ENCODE peak calls at places on chromosomes 13 and 19, in ten cellular contexts. D is endodermal cell; J is body of pancreas; P is astrocyte; A is fibroblast of lung; L is CD4-positive, alpha-beta T cell; Q is cardiac muscle cell; V is Peyer's patch; H is breast epithelium; E is esophagus squamous epithelium. M is an unnamed sample.
A peak's percentile ranks its signal among the peaks of the same experiment; 100 is the strongest.

GRCh38 chr13:47705185-47705584 is 295.9 kb downstream of the SUCLA2 start:
- DNase-seq in D (no peak), J (no peak), P (peak; percentile 13), A (peak; percentile 11), L (no peak), Q (peak; percentile 47), V (no peak), H (no peak), E (no peak), M (no peak)

GRCh38 chr13:27001705-27002104 is 169.9 kb downstream of the USP12 start:
- DNase-seq in D (no peak), J (no peak), P (no peak), A (no peak), L (no peak), Q (no peak), V (peak; percentile 74), H (peak; percentile 12), E (no peak), M (no peak)

GRCh38 chr19:41261474-41262190 is 2.5 kb upstream of the HNRNPUL1 start:
- DNase-seq in D (no peak), J (peak; percentile 20), P (no peak), A (no peak), L (no peak), Q (no peak), V (no peak), H (no peak), E (no peak), M (no peak)

GRCh38 chr13:39779337-39780270 is 124.1 kb downstream of the COG6 start:
- DNase-seq in D (no peak), J (no peak), P (peak; percentile 47), A (peak; percentile 12), L (peak; percentile 31), Q (peak; percentile 59), V (peak; percentile 55), H (no peak), E (no peak), M (peak; percentile 80)

GRCh38 chr13:59750860-59751259 is 412.9 kb downstream of the DIAPH3 start:
- DNase-seq in D (peak; percentile 86), J (peak; percentile 18), P (peak; percentile 81), A (peak; percentile 76), L (no peak), Q (peak; percentile 75), V (no peak), H (no peak), E (no peak), M (peak; percentile 80)

GRCh38 chr19:2015611-2015950 is at the start of gene BTBD2:
- DNase-seq in D (peak; percentile 72), J (peak; percentile 65), P (peak; percentile 80), A (peak; percentile 94), L (no peak), Q (peak; percentile 89), V (peak; percentile 45), H (no peak), E (no peak), M (no peak)

GRCh38 chr13:109785892-109786450 is 412 bp downstream of the IRS2 start:
- DNase-seq in D (no peak), J (peak; percentile 14), P (no peak), A (no peak), L (no peak), Q (peak; percentile 43), V (no peak), H (no peak), E (no peak), M (no peak)

GRCh38 chr13:30776661-30777060 is 41.3 kb downstream of the ALOX5AP start:
- DNase-seq in D (no peak), J (no peak), P (no peak), A (no peak), L (no peak), Q (no peak), V (no peak), H (no peak), E (no peak), M (no peak)

GRCh38 chr19:55440411-55441105 is 2.5 kb downstream of the SHISA7 start:
- DNase-seq in D (peak; percentile 91), J (no peak), P (no peak), A (no peak), L (no peak), Q (no peak), V (no peak), H (no peak), E (no peak), M (no peak)

GRCh38 chr19:14494910-14495677 is 833 bp downstream of the GIPC1 start:
- DNase-seq in D (no peak), J (no peak), P (no peak), A (no peak), L (no peak), Q (no peak), V (no peak), H (no peak), E (no peak), M (no peak)

DNA sequence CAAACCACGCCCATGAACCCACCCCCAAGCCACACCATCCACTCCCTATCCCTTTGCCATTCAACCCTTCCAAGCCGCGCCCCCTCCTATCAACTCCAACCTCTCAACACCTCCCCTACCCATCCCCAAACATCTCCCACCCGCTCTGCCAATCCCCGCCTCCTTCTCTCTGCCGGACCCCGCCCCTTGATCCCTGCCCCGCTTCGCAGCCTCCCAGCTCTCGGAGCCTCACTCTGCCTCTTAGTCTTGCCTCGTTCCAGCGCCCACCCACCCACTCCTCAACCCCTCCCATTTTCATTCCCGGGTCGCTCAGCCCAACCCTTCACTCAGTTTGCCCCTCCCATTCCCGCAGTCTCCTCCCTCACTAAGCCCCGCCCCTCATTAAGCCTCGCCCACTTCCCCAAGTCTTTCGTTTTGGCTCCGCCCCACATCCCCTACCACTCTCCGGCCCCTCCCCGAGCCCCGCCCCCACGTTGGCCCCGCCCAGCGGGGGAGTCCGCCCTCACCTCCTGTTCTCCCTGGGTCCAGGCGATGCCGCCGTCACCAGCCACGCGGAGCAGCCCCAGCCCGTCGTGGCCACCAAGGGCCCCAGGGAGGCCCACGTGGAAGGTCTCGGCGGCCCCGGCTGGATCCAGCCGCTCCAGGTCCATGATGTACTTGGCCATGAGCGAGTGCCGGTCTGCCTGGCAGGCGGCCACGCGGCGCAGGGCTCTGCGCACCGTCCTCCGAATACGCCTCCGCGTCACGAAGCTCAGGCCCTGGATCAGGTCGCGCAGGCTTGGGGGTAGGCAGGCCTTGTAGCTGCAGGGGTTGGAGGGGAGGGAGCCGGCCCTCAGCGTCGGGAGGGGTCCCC is 5.7 kb downstream of the JAK3 start:
- DNase-seq in D (peak; percentile 100), J (peak; percentile 78), P (peak; percentile 49), A (peak; percentile 83), L (peak; percentile 40), Q (peak; percentile 93), V (peak; percentile 27), H (no peak), E (no peak), M (peak; percentile 84)
- H3K27me3 ChIP-seq in D (peaks cover 40% of the 10 kb centered on the region), J (no peaks in the 10 kb centered on the region), P (no peaks in the 10 kb centered on the region), A (no peaks in the 10 kb centered on the region), L (no peaks in the 10 kb centered on the region), Q (no peaks in the 10 kb centered on the region), V (no peaks in the 10 kb centered on the region), H (no peaks in the 10 kb centered on the region), E (no peaks in the 10 kb centered on the region), M (no peaks in the 10 kb centered on the region)

GRCh38 chr13:24693862-24694471 is 13.8 kb downstream of the ATP12A start:
- DNase-seq in D (peak; percentile 90), J (peak; percentile 61), P (no peak), A (peak; percentile 67), L (no peak), Q (peak; percentile 64), V (peak; percentile 23), H (no peak), E (no peak), M (peak; percentile 42)
- TF ChIP-seq CTCF in D (peak; percentile 96), J (peak; percentile 43), P (peak; percentile 49), A (peak; percentile 51), L (peak; percentile 67), Q (peak; percentile 70), V (no peak), H (no peak), E (peak; percentile 60), M (peak; percentile 75)

GRCh38 chr19:49427855-49428546 is 2.8 kb downstream of the GFY start:
- DNase-seq in D (peak; percentile 87), J (no peak), P (no peak), A (no peak), L (no peak), Q (no peak), V (peak; percentile 44), H (no peak), E (no peak), M (no peak)
- H3K27me3 ChIP-seq in D (peaks cover 100% of the 10 kb centered on the region), J (peaks cover 5% of the 10 kb centered on the region), P (peaks cover 91% of the 10 kb centered on the region), A (peaks cover 82% of the 10 kb centered on the region), L (peaks cover 99% of the 10 kb centered on the region), Q (peaks cover 72% of the 10 kb centered on the region), V (peaks cover 73% of the 10 kb centered on the region), H (peaks cover 88% of the 10 kb centered on the region), E (peaks cover 44% of the 10 kb centered on the region), M (peaks cover 91% of the 10 kb centered on the region)

GRCh38 chr19:16660763-16661479 is at the start of gene TMEM38A:
- DNase-seq in D (peak; percentile 75), J (peak; percentile 41), P (no peak), A (no peak), L (peak; percentile 12), Q (peak; percentile 9), V (peak; percentile 52), H (peak; percentile 52), E (no peak), M (no peak)

GRCh38 chr19:16657384-16657783 is 2.6 kb downstream of the SMIM7 start:
- DNase-seq in D (no peak), J (no peak), P (no peak), A (no peak), L (no peak), Q (no peak), V (no peak), H (no peak), E (no peak), M (no peak)

GRCh38 chr19:16661480-16662034 is 618 bp downstream of the TMEM38A start:
- DNase-seq in D (peak; percentile 69), J (peak; percentile 16), P (no peak), A (no peak), L (no peak), Q (no peak), V (peak; percentile 50), H (no peak), E (no peak), M (no peak)

GRCh38 chr19:16659464-16659831 is 496 bp downstream of the SMIM7 start:
- DNase-seq in D (no peak), J (no peak), P (no peak), A (no peak), L (no peak), Q (no peak), V (no peak), H (no peak), E (no peak), M (no peak)

DNA sequence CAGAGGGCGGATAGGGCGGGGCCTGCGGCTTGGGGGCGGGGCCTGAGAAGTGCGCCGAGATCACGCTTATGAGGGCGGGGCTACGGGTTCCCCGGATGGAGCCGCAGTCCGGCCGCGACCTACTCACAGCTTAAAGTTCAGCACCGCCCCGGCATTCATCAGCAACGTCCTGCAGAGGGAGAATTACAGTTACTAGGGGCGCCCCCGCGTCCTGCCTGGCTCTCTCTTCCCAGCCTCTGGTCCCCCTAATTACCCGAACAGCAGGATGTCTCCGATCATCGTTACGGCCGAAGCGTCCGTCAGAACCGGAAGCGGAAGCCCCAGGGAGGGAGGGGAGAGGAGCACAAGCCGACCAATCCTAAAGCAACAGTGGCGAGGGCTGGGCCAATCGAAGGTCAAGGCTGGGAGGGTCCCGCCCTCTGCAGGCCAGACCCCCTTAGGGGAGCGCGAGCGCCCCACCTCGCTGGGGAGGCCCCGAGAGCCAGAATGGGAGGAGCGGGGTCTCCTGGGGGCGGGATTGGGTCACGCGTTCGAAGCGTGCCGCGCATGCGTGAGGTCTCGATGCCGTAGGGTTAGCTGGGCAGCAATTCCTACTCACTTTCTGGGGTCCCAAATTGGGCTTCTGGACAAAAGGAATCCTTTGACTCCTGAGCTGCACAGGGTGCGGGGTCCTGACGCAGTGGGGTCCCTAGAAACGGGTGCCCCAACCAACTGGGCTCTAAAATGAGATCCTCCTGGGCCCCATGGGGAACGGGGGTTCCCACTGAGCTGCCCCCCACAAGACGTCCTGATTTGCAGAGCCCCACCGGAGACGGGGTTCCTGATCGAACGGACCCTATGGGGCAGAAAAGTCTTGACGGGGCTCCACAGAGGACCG is at the start of gene SMIM7:
- DNase-seq in D (peak; percentile 99), J (peak; percentile 99), P (peak; percentile 95), A (peak; percentile 99), L (peak; percentile 97), Q (peak; percentile 100), V (peak; percentile 97), H (peak; percentile 98), E (peak; percentile 92), M (peak; percentile 97)
- TF ChIP-seq CTCF in D (no peak), J (no peak), P (no peak), A (no peak), L (no peak), Q (peak; percentile 13), V (no peak), H (peak; percentile 15), E (no peak), M (peak; percentile 20)